ENCODE peak calls at places on chromosome 14, in ten cellular contexts. One of them, this sample, is unnamed. For H3K4me1, the result is how much of the 10 kb centered on the place peaks cover.

GRCh38 chr14:85088231-85088630 is 441.7 kb upstream of the FLRT2 start:
- DNase-seq in Peyer's patch: no peak
- DNase-seq in A549: no peak
- DNase-seq in adrenal gland: no peak
- DNase-seq in breast epithelium: no peak
- DNase-seq in body of pancreas: no peak
- DNase-seq in thyroid gland: no peak
- DNase-seq in HepG2: no peak
- DNase-seq in upper lobe of left lung: no peak
- DNase-seq in spleen: no peak
- DNase-seq in this sample: no peak

GRCh38 chr14:29900609-29901350 is 26.9 kb downstream of the PRKD1 start:
- DNase-seq in Peyer's patch: no peak
- DNase-seq in A549: no peak
- DNase-seq in adrenal gland: no peak
- DNase-seq in breast epithelium: no peak
- DNase-seq in body of pancreas: no peak
- DNase-seq in thyroid gland: no peak
- DNase-seq in HepG2: no peak
- DNase-seq in upper lobe of left lung: no peak
- DNase-seq in spleen: no peak
- DNase-seq in this sample: no peak

GRCh38 chr14:71143391-71144290 is 236.4 kb downstream of the PCNX1 start:
- DNase-seq in Peyer's patch: peak
- DNase-seq in A549: peak
- DNase-seq in adrenal gland: peak
- DNase-seq in breast epithelium: no peak
- DNase-seq in body of pancreas: peak
- DNase-seq in thyroid gland: no peak
- DNase-seq in HepG2: peak
- DNase-seq in upper lobe of left lung: no peak
- DNase-seq in spleen: no peak
- DNase-seq in this sample: no peak

GRCh38 chr14:44657688-44658388 is 150.8 kb upstream of the FSCB start:
- DNase-seq in Peyer's patch: no peak
- DNase-seq in A549: peak
- DNase-seq in adrenal gland: no peak
- DNase-seq in breast epithelium: no peak
- DNase-seq in body of pancreas: no peak
- DNase-seq in thyroid gland: peak
- DNase-seq in HepG2: peak
- DNase-seq in upper lobe of left lung: no peak
- DNase-seq in spleen: no peak
- DNase-seq in this sample: no peak

GRCh38 chr14:67513631-67514108 is 19.4 kb upstream of the PLEKHH1 start:
- DNase-seq in Peyer's patch: peak
- DNase-seq in A549: no peak
- DNase-seq in adrenal gland: peak
- DNase-seq in breast epithelium: no peak
- DNase-seq in body of pancreas: peak
- DNase-seq in thyroid gland: peak
- DNase-seq in HepG2: no peak
- DNase-seq in upper lobe of left lung: no peak
- DNase-seq in spleen: no peak
- DNase-seq in this sample: no peak

GRCh38 chr14:104098272-104099095 is 13.0 kb downstream of the ASPG start:
- DNase-seq in Peyer's patch: no peak
- DNase-seq in A549: no peak
- DNase-seq in adrenal gland: no peak
- DNase-seq in breast epithelium: no peak
- DNase-seq in body of pancreas: no peak
- DNase-seq in thyroid gland: no peak
- DNase-seq in HepG2: no peak
- DNase-seq in upper lobe of left lung: no peak
- DNase-seq in spleen: peak
- DNase-seq in this sample: no peak

GRCh38 chr14:103109789-103110415 is 13.4 kb upstream of the TNFAIP2 start:
- DNase-seq in Peyer's patch: no peak
- DNase-seq in A549: peak
- DNase-seq in adrenal gland: peak
- DNase-seq in breast epithelium: no peak
- DNase-seq in body of pancreas: peak
- DNase-seq in thyroid gland: peak
- DNase-seq in HepG2: peak
- DNase-seq in upper lobe of left lung: no peak
- DNase-seq in spleen: no peak
- DNase-seq in this sample: peak

GRCh38 chr14:55847766-55848165 is 267.8 kb downstream of the KTN1 start:
- DNase-seq in Peyer's patch: no peak
- DNase-seq in A549: no peak
- DNase-seq in adrenal gland: no peak
- DNase-seq in breast epithelium: no peak
- DNase-seq in body of pancreas: no peak
- DNase-seq in thyroid gland: no peak
- DNase-seq in HepG2: no peak
- DNase-seq in upper lobe of left lung: no peak
- DNase-seq in spleen: no peak
- DNase-seq in this sample: no peak

DNA sequence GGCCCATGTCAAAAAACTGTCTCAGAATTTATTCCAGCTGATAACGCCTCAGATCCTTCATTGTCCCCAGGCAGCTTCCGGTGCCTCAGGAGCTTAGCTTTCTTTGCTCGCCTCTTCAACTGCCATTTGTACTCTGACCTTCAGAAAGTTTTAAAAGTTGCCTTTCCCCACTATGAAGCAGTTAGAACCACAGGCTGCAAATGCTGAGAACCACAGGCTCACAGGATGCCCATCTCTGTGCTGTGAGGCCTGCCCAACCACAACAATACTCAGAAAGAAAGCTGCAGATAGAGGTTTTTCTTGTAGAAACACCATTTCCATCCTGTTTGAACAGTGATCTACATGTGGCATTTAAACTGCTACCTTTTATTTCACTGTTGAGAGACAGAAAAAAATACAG is 131.1 kb downstream of the PRKCH start:
- DNase-seq in Peyer's patch: peak
- DNase-seq in A549: no peak
- DNase-seq in adrenal gland: no peak
- DNase-seq in breast epithelium: no peak
- DNase-seq in body of pancreas: no peak
- DNase-seq in thyroid gland: no peak
- DNase-seq in HepG2: no peak
- DNase-seq in upper lobe of left lung: no peak
- DNase-seq in spleen: no peak
- DNase-seq in this sample: no peak
- H3K4me1 ChIP-seq in Peyer's patch: under half
- H3K4me1 ChIP-seq in A549: under half
- H3K4me1 ChIP-seq in adrenal gland: under half
- H3K4me1 ChIP-seq in breast epithelium: under half
- H3K4me1 ChIP-seq in body of pancreas: under half
- H3K4me1 ChIP-seq in thyroid gland: under half
- H3K4me1 ChIP-seq in HepG2: under half
- H3K4me1 ChIP-seq in upper lobe of left lung: under half
- H3K4me1 ChIP-seq in spleen: under half
- H3K4me1 ChIP-seq in this sample: under half

GRCh38 chr14:51139221-51139681 is 44.3 kb upstream of the TRIM9 start:
- DNase-seq in Peyer's patch: peak
- DNase-seq in A549: no peak
- DNase-seq in adrenal gland: no peak
- DNase-seq in breast epithelium: no peak
- DNase-seq in body of pancreas: peak
- DNase-seq in thyroid gland: peak
- DNase-seq in HepG2: no peak
- DNase-seq in upper lobe of left lung: peak
- DNase-seq in spleen: no peak
- DNase-seq in this sample: no peak
- TF ChIP-seq POLR2A in Peyer's patch: no peak
- TF ChIP-seq POLR2A in A549: no peak
- TF ChIP-seq POLR2A in adrenal gland: no peak
- TF ChIP-seq POLR2A in breast epithelium: no peak
- TF ChIP-seq POLR2A in body of pancreas: no peak
- TF ChIP-seq POLR2A in thyroid gland: no peak
- TF ChIP-seq POLR2A in HepG2: no peak
- TF ChIP-seq POLR2A in upper lobe of left lung: no peak
- TF ChIP-seq POLR2A in spleen: no peak
- TF ChIP-seq POLR2A in this sample: no peak

GRCh38 chr14:50980451-50980850 is 36.2 kb upstream of the PYGL start:
- DNase-seq in Peyer's patch: no peak
- DNase-seq in A549: no peak
- DNase-seq in adrenal gland: no peak
- DNase-seq in breast epithelium: no peak
- DNase-seq in body of pancreas: no peak
- DNase-seq in thyroid gland: no peak
- DNase-seq in HepG2: no peak
- DNase-seq in upper lobe of left lung: no peak
- DNase-seq in spleen: no peak
- DNase-seq in this sample: no peak
- H3K4me1 ChIP-seq in Peyer's patch: under half
- H3K4me1 ChIP-seq in A549: under half
- H3K4me1 ChIP-seq in adrenal gland: under half
- H3K4me1 ChIP-seq in breast epithelium: under half
- H3K4me1 ChIP-seq in body of pancreas: under half
- H3K4me1 ChIP-seq in thyroid gland: under half
- H3K4me1 ChIP-seq in HepG2: under half
- H3K4me1 ChIP-seq in upper lobe of left lung: under half
- H3K4me1 ChIP-seq in spleen: under half
- H3K4me1 ChIP-seq in this sample: under half

DNA sequence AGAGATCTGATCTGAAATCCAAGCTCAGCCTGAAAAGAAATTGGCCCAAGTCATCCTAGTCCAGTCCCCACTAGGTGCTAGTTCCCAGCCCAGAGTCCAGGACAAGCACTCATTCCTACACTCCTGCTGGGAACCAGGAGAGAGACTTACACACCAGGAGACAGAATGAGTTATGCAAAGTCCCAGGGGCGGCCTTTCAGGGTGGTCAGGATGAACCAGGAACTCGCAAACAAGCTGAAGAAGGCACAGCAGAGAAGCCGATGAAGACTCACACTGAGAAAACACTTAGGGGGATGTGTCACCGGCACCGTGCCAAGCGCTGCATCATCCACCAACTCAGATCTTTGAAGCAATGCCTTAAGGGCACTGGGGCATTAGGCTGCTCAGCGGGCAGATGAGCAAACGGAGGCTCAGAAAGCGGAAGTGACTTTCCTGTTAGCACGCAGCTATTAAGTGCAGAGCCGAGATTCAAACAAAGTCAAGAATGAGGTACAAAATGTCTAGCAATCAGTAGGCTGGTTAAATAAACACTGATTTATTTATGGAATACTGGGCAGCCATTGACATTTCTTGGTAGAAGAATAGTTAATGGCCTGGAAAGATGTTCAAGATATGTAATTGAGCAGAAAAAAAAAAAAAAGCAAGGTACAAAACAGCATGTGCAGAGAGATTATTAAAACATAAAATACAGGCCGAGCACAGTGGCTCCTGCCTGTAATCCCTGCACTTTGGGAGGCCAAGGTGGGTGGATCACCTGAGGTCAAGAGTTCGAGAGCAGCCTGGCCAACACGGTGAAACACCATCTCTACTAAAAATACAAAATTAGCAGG is 78.7 kb downstream of the LRRC74A start:
- DNase-seq in Peyer's patch: peak
- DNase-seq in A549: peak
- DNase-seq in adrenal gland: peak
- DNase-seq in breast epithelium: peak
- DNase-seq in body of pancreas: peak
- DNase-seq in thyroid gland: peak
- DNase-seq in HepG2: peak
- DNase-seq in upper lobe of left lung: peak
- DNase-seq in spleen: peak
- DNase-seq in this sample: peak
- TF ChIP-seq POLR2A in Peyer's patch: no peak
- TF ChIP-seq POLR2A in A549: no peak
- TF ChIP-seq POLR2A in adrenal gland: no peak
- TF ChIP-seq POLR2A in breast epithelium: no peak
- TF ChIP-seq POLR2A in body of pancreas: no peak
- TF ChIP-seq POLR2A in thyroid gland: no peak
- TF ChIP-seq POLR2A in HepG2: no peak
- TF ChIP-seq POLR2A in upper lobe of left lung: no peak
- TF ChIP-seq POLR2A in spleen: no peak
- TF ChIP-seq POLR2A in this sample: no peak

DNA sequence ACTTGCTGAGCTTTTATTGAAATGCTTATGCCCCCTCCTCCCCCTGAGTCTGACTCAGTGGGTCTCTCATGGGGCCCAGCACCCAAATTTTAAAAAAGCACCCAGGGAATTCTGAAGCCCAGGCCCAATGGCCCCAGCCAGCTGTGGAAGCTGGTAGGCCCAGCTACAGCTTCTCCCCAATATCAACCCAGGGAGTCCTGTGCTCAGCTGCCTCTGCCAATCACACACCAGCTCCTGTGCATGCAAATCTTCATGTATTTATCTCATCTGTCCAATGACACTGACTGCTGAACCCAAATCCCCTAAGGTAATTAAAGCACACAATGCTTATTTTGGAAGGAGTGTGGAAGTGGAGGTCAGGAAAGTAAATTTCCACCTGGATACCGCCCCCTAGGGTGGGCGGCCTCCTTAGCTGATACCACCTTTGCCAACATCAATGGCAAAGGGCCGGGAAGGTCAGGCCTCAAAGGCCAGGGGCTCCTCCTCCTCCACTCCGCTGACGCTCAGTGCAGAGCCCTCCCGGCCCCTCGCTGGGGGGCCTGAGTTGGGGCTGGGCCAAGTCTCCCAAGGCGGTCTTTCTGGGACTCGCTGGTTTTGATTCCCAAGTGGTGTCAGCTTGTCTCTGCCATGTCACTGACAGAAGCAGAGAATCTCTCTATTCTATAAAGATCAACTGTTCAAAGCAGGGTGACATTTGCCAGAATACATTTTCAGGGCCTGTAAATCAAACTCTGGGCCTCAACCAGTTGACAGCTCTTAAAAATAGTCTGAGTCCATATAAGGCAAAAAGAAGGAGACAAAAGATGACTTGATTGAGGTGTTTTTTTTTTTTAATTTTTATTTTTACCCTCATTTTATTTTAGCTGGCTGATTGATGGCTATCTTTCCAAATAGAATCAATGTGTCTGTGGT is 76.0 kb downstream of the CCDC88C start:
- DNase-seq in Peyer's patch: no peak
- DNase-seq in A549: no peak
- DNase-seq in adrenal gland: no peak
- DNase-seq in breast epithelium: no peak
- DNase-seq in body of pancreas: no peak
- DNase-seq in thyroid gland: no peak
- DNase-seq in HepG2: no peak
- DNase-seq in upper lobe of left lung: no peak
- DNase-seq in spleen: peak
- DNase-seq in this sample: no peak
- H3K4me1 ChIP-seq in Peyer's patch: under half
- H3K4me1 ChIP-seq in A549: under half
- H3K4me1 ChIP-seq in adrenal gland: under half
- H3K4me1 ChIP-seq in breast epithelium: under half
- H3K4me1 ChIP-seq in body of pancreas: under half
- H3K4me1 ChIP-seq in thyroid gland: under half
- H3K4me1 ChIP-seq in HepG2: under half
- H3K4me1 ChIP-seq in upper lobe of left lung: under half
- H3K4me1 ChIP-seq in spleen: under half
- H3K4me1 ChIP-seq in this sample: under half